ENCODE peak calls at places on chromosomes 13 and 19, in nine cellular contexts. X is Right ventricle myocardium superior, V is Ammon's horn, A is neuronal stem cell, R is MV-4-11, K is NCI-H748 treated with DMSO at 0.1 percent for 48 hours, Q is cardiac muscle cell, O is stromal cell of bone marrow, F is AG08395. E is an unnamed sample.

GRCh38 chr13:27425918-27426630 is 1.7 kb downstream of the GTF3A start:
- DNase-seq in X (peak), V (peak), A (no peak), R (peak), K (peak), Q (peak), O (peak), F (peak), E (peak)

GRCh38 chr19:41409288-41409687 is 11.7 kb downstream of the BCKDHA start:
- DNase-seq in X (no peak), V (no peak), A (no peak), R (no peak), K (no peak), Q (peak), O (no peak), F (peak), E (peak)

GRCh38 chr13:47087841-47088240 is 191.0 kb upstream of the HTR2A start:
- DNase-seq in X (no peak), V (no peak), A (no peak), R (no peak), K (no peak), Q (peak), O (peak), F (peak), E (peak)

GRCh38 chr13:37640499-37640898 is 41.9 kb upstream of the POSTN start:
- DNase-seq in X (no peak), V (peak), A (no peak), R (peak), K (peak), Q (peak), O (peak), F (peak), E (peak)

GRCh38 chr19:3586124-3586626 is 897 bp downstream of the GIPC3 start:
- DNase-seq in X (no peak), V (no peak), A (no peak), R (no peak), K (no peak), Q (no peak), O (no peak), F (no peak), E (no peak)

GRCh38 chr13:93234459-93234858 is 7.9 kb downstream of the GPC6 start:
- DNase-seq in X (no peak), V (no peak), A (no peak), R (no peak), K (no peak), Q (no peak), O (no peak), F (no peak), E (no peak)

GRCh38 chr13:49495783-49496762 is at the start of gene PHF11:
- DNase-seq in X (peak), V (peak), A (peak), R (peak), K (peak), Q (peak), O (peak), F (peak), E (peak)

GRCh38 chr19:10105241-10106099 is 692 bp upstream of the PPAN start:
- DNase-seq in X (no peak), V (no peak), A (no peak), R (peak), K (no peak), Q (no peak), O (no peak), F (no peak), E (no peak)

GRCh38 chr19:14439014-14439413 is 5.9 kb downstream of the PKN1 start:
- DNase-seq in X (no peak), V (no peak), A (no peak), R (peak), K (no peak), Q (no peak), O (no peak), F (no peak), E (no peak)

GRCh38 chr19:662207-662961 is 630 bp downstream of the RNF126 start:
- DNase-seq in X (no peak), V (no peak), A (no peak), R (peak), K (no peak), Q (peak), O (no peak), F (peak), E (peak)

GRCh38 chr19:49513746-49514118 is 1.3 kb downstream of the FCGRT start:
- DNase-seq in X (no peak), V (no peak), A (no peak), R (no peak), K (no peak), Q (no peak), O (no peak), F (no peak), E (no peak)

GRCh38 chr19:911197-912033 is 1.6 kb downstream of the R3HDM4 start:
- DNase-seq in X (no peak), V (no peak), A (no peak), R (no peak), K (no peak), Q (no peak), O (no peak), F (no peak), E (no peak)

GRCh38 chr13:21583496-21583895 is 20.5 kb downstream of the MICU2 start:
- DNase-seq in X (no peak), V (no peak), A (no peak), R (no peak), K (no peak), Q (peak), O (no peak), F (peak), E (peak)

GRCh38 chr13:93290503-93290902 is 63.9 kb downstream of the GPC6 start:
- DNase-seq in X (no peak), V (no peak), A (no peak), R (no peak), K (no peak), Q (peak), O (peak), F (no peak), E (peak)

GRCh38 chr13:33182729-33183128 is 102.8 kb downstream of the STARD13 start:
- DNase-seq in X (no peak), V (no peak), A (no peak), R (no peak), K (no peak), Q (no peak), O (no peak), F (no peak), E (no peak)

GRCh38 chr13:37014609-37015008 is 14.0 kb downstream of the EXOSC8 start:
- DNase-seq in X (no peak), V (no peak), A (no peak), R (no peak), K (no peak), Q (peak), O (no peak), F (no peak), E (peak)